ENCODE peak calls at places on chromosomes 7 and 10, in eight cellular contexts. Z, K, H, C, F, U, M and E are unnamed samples.

GRCh38 chr7:100539436-100540006 is 518 bp downstream of the AGFG2 start:
- DNase-seq in K (no peak), M (no peak), U (no peak), Z (peak; percentile 27), H (no peak), C (no peak), F (no peak), E (peak; percentile 50)

GRCh38 chr7:18534481-18534880 is 38.9 kb downstream of the HDAC9 start:
- DNase-seq in M (no peak), U (no peak), F (no peak), C (no peak), Z (no peak), K (no peak), H (no peak), E (no peak)

GRCh38 chr7:1055084-1055450 is 10.7 kb downstream of the GPR146 start:
- DNase-seq in H (peak; percentile 94), U (peak; percentile 92), Z (peak; percentile 44), M (peak; percentile 85), C (no peak), F (no peak), K (peak; percentile 74), E (no peak)

GRCh38 chr7:22419488-22419887 is 62.5 kb upstream of the RAPGEF5 start:
- DNase-seq in C (no peak), Z (no peak), U (no peak), K (no peak), H (no peak), M (no peak), F (no peak), E (no peak)

GRCh38 chr10:59361659-59362183 is 628 bp downstream of the FAM13C start:
- DNase-seq in F (no peak), M (no peak), C (no peak), Z (no peak), U (no peak), K (no peak), H (no peak), E (no peak)

GRCh38 chr7:113142385-113143119 is 24.2 kb upstream of the SMIM30 start:
- DNase-seq in U (no peak), Z (no peak), C (no peak), K (no peak), M (no peak), F (no peak), H (no peak), E (peak; percentile 91)

GRCh38 chr10:77397103-77397502 is 240.5 kb downstream of the KCNMA1 start:
- DNase-seq in C (no peak), F (no peak), K (no peak), Z (no peak), U (no peak), H (no peak), M (no peak), E (no peak)

GRCh38 chr7:75914169-75914654 is 743 bp upstream of the POR start:
- DNase-seq in M (no peak), K (no peak), H (no peak), U (peak; percentile 51), Z (peak; percentile 20), C (no peak), F (no peak), E (peak; percentile 51)

GRCh38 chr10:113438660-113439059 is 114.2 kb upstream of the HABP2 start:
- DNase-seq in K (no peak), F (no peak), Z (no peak), M (no peak), U (no peak), C (no peak), H (no peak), E (no peak)

GRCh38 chr7:47586925-47587324 is 5.0 kb upstream of the TNS3 start:
- DNase-seq in C (no peak), Z (no peak), M (no peak), F (no peak), U (no peak), H (no peak), K (no peak), E (no peak)

GRCh38 chr10:77911535-77912123 is 14.9 kb downstream of the DLG5 start:
- DNase-seq in U (no peak), H (no peak), C (peak; percentile 44), F (no peak), K (no peak), Z (peak; percentile 36), M (no peak), E (no peak)

GRCh38 chr7:40599836-40600235 is 465.0 kb downstream of the SUGCT start:
- DNase-seq in Z (no peak), U (no peak), K (no peak), H (no peak), C (no peak), F (no peak), M (no peak), E (no peak)

GRCh38 chr10:78964952-78965633 is 103.7 kb upstream of the ZMIZ1 start:
- DNase-seq in U (peak; percentile 78), K (no peak), H (peak; percentile 80), F (peak; percentile 51), M (peak; percentile 25), C (peak; percentile 58), Z (peak; percentile 94), E (no peak)

GRCh38 chr7:94969434-94970084 is 62.2 kb downstream of the PPP1R9A start:
- DNase-seq in M (no peak), K (no peak), F (no peak), H (no peak), Z (no peak), U (no peak), C (no peak), E (no peak)

GRCh38 chr10:1115262-1115955 is 59.2 kb downstream of the WDR37 start:
- DNase-seq in M (no peak), K (no peak), Z (no peak), H (no peak), U (no peak), C (no peak), F (no peak), E (no peak)

GRCh38 chr10:61758440-61758839 is 95.7 kb downstream of the CABCOCO1 start:
- DNase-seq in Z (no peak), C (no peak), F (no peak), M (no peak), H (no peak), K (no peak), U (no peak), E (no peak)
- H3K4me1 ChIP-seq in Z (peaks cover 6% of the 10 kb centered on the region), C (peaks cover 54% of the 10 kb centered on the region), F (peaks cover 3% of the 10 kb centered on the region), M (no peaks in the 10 kb centered on the region), H (no peaks in the 10 kb centered on the region), K (no peaks in the 10 kb centered on the region), U (peaks cover 44% of the 10 kb centered on the region), E (no peaks in the 10 kb centered on the region)

DNA sequence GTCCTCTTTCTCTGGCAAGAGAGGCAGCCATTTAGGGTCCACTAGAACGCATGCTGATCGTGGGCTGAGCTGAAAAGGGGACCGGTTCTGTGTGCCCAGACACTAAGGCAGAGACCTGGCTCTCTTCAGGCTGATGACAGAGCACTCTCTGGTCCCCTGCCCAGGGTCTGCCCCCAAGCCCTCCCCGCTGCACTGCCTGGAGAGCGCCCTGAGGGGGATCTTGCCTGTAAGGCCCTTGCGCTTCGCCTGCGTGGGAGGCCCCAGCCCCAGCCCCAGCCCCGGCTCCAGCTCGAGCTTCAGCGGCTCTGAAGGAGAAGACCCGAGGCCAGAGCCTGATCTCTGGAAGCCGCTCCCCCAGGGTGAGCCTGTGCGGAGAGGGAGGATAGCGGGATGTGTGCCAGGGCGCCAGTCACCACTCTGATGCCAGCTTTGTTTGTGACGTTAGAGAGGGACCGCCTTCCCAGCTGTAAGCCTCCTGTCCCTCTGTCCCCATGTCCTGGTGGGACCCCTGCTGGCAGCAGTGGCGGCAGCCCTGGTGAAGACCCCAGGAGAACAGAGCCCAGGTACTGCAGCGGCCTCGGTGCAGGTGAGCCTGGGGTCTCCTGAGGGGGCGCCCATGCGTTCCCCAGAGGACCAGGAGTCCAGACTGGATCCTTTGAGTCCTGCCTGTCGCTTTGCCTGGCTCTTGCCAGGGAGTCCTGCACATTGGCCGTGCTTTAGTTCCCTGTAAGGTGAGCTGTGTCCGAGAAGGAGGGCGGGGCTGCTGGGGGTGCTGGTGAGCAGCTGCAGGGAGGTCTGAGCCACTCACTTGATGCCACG is 43.2 kb downstream of the ZNF467 start:
- DNase-seq in H (peak; percentile 72), C (no peak), K (no peak), F (no peak), U (peak; percentile 50), M (peak; percentile 78), Z (peak; percentile 10), E (no peak)
- H3K27ac ChIP-seq in H (no peak overlapping the region), C (no peak overlapping the region), K (no peak overlapping the region), F (no peak overlapping the region), U (no peak overlapping the region), M (peak overlapping the region; percentile 88), Z (no peak overlapping the region), E (no peak overlapping the region)

DNA sequence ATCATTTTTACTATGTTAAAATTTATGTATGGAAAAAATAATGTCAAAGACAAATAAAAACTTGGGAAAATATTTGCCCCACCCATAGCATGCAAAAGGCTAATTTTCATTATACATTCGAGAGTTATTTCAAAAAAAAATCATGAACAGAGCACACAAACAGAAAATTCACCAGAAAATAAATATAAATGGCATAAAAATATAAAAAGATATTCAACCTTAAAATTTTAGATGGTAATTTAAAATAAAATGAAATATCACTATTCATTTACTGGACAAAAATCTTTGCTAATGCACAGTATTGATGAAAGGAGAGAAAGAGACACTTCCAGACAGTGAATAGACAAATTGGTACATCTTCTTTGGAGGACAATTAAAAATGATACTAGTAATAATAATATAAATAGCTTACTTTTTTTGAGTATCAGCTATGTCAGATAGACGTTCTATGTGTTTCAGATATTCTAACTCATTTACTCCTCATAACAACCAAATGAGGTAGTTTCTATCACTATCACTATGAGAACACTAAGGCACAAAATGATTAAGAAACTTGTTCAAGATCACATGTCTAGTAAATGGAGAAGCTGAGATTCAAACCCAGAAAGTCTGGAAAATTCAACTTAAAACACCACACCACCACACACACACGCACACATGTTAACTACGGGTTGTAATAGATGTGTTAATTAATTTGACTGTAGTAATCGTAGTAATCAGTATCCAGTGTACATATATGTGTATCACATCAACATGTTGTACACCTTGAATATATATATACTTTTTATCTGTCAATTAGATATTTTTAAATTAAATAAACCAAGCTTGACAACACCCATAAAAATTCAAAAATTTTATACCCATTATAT is 63.0 kb downstream of the CCDC71L start:
- DNase-seq in C (no peak), K (no peak), M (no peak), U (no peak), F (no peak), Z (no peak), H (no peak), E (no peak)
- H3K4me3 ChIP-seq in C (no peak overlapping the region), K (no peak overlapping the region), M (peak overlapping the region; percentile 65), U (peak overlapping the region; percentile 52), F (peak overlapping the region; percentile 67), Z (no peak overlapping the region), H (peak overlapping the region; percentile 35), E (no peak overlapping the region)

DNA sequence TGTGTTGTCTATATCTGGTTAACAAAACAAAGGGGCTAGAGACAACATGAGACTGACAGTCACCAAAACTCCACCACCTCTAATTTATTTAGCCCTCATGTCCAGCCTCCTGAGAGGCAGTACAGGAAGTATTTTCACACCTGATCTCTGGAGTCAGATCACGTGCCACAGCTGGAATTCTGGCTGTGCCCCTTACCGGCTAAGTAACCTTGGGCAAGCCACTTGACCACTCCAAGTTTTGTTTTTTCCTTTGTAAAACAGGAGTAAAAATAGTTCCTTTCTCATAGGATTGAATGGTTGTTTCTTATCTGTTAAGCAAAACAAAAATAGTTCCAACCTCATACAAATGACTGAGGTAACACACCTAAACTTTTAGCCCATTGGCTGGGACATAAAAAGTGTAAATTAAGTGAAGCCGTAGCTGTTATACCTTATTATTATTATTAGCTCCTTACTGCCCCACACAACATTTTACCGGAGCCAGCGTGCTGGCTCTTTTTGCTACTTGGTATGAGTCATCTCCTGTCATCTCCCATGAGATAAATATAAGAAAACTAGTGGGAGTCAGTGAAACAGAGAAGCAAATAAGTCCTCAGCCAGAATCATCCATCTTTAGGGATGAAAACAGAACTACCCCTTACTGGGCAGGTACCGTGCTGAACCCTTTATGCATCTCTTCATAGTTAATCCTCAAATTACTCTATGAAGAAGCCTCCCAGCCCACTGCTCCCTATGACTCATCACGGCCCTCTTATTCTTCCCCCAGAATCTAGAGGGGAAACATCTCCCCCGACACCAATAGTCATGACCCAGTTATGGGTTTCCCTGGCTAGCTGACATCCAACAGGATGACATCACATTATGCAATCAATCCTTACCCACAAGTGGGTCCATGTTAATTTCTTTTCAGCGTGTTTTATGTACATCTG is 44.9 kb downstream of the PPP1R3C start:
- DNase-seq in Z (peak; percentile 56), F (no peak), C (peak; percentile 80), H (no peak), M (no peak), U (no peak), K (peak; percentile 45), E (no peak)
- H3K4me1 ChIP-seq in Z (peaks cover 61% of the 10 kb centered on the region), F (peaks cover 44% of the 10 kb centered on the region), C (peaks cover 51% of the 10 kb centered on the region), H (peaks cover 24% of the 10 kb centered on the region), M (peaks cover 65% of the 10 kb centered on the region), U (peaks cover 50% of the 10 kb centered on the region), K (peaks cover 34% of the 10 kb centered on the region), E (no peaks in the 10 kb centered on the region)